ENCODE peak calls at places on chromosomes 7 and 10, in four cellular contexts. Q is tibial artery; K is CD4-positive, alpha-beta memory T cell; P is body of pancreas. O is an unnamed sample. For H3K27me3, the result is how much of the 10 kb centered on the place peaks cover.

GRCh38 chr10:51910189-51910588 is 210.8 kb upstream of the CSTF2T start:
- DNase-seq in Q (no peak), K (no peak), P (no peak), O (no peak)

GRCh38 chr10:83919187-83919586 is 220.1 kb upstream of the GHITM start:
- DNase-seq in Q (no peak), K (no peak), P (no peak), O (no peak)

GRCh38 chr10:122504551-122504950 is 43.2 kb downstream of the HTRA1 start:
- DNase-seq in Q (peak), K (no peak), P (peak), O (peak)

GRCh38 chr7:107971613-107972012 is 31.3 kb downstream of the LAMB1 start:
- DNase-seq in Q (peak), K (no peak), P (no peak), O (no peak)

GRCh38 chr7:2313450-2314208 is 612 bp downstream of the SNX8 start:
- DNase-seq in Q (peak), K (no peak), P (no peak), O (peak)

GRCh38 chr7:83819911-83820310 is 171.0 kb upstream of the SEMA3E start:
- DNase-seq in Q (no peak), K (no peak), P (no peak), O (no peak)

GRCh38 chr10:7121154-7121797 is 289.6 kb downstream of the SFMBT2 start:
- DNase-seq in Q (peak), K (peak), P (no peak), O (peak)

GRCh38 chr7:90007831-90008230 is 146.4 kb upstream of the STEAP1 start:
- DNase-seq in Q (no peak), K (no peak), P (no peak), O (no peak)

GRCh38 chr10:62018141-62018911 is 116.8 kb downstream of the ARID5B start:
- DNase-seq in Q (no peak), K (no peak), P (peak), O (no peak)

GRCh38 chr7:55237156-55237721 is 127.9 kb upstream of the LANCL2 start:
- DNase-seq in Q (no peak), K (no peak), P (no peak), O (no peak)

GRCh38 chr10:88999629-89000028 is 9.0 kb downstream of the FAS start:
- DNase-seq in Q (no peak), K (no peak), P (no peak), O (no peak)

GRCh38 chr10:72075184-72076115 is 12.9 kb downstream of the SPOCK2 start:
- DNase-seq in Q (no peak), K (no peak), P (no peak), O (no peak)

DNA sequence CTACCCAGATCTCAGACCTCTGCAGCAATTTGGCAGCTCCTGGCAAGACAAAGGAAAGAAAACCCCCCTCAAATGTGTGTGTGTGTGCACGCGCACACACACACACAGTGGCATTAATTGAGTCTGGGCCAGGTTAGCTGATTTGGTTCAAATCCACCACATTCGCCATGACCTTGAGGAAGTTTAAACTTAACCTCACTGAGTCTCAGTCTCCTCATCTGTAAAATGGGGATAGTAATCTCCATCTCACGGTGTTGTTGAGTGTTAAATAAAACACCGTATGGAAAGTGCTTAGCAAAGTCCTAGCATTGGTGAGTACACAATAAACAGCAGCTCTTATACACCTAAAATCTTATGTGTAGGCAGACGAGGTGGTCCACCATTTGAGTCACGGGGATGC is 4.9 kb downstream of the LOXL4 start:
- DNase-seq in Q (no peak), K (no peak), P (no peak), O (no peak)
- H3K4me3 ChIP-seq in Q (no peak), K (no peak), P (no peak), O (no peak)

DNA sequence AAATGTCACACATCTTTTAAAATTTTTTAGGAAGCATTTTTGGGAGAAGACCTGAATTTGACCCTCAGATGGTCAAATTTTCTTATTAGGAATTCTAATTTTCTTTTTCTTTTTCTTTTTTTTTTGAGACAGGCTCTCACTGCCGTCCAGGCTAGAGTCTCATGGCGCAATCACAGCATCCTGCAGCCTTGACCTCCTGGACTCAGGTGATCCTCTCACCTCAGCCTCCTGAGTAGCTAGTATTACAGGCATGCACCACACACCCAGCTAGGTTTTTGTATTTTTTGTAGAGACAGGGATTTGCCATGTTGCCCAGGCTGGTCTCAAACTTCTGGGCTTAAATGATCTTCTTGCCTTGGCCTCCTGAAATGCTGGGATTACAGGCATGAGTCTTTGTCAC is 65.4 kb downstream of the AKAP9 start:
- DNase-seq in Q (no peak), K (no peak), P (no peak), O (no peak)
- H3K27ac ChIP-seq in Q (no peak), K (no peak), P (no peak), O (no peak)

DNA sequence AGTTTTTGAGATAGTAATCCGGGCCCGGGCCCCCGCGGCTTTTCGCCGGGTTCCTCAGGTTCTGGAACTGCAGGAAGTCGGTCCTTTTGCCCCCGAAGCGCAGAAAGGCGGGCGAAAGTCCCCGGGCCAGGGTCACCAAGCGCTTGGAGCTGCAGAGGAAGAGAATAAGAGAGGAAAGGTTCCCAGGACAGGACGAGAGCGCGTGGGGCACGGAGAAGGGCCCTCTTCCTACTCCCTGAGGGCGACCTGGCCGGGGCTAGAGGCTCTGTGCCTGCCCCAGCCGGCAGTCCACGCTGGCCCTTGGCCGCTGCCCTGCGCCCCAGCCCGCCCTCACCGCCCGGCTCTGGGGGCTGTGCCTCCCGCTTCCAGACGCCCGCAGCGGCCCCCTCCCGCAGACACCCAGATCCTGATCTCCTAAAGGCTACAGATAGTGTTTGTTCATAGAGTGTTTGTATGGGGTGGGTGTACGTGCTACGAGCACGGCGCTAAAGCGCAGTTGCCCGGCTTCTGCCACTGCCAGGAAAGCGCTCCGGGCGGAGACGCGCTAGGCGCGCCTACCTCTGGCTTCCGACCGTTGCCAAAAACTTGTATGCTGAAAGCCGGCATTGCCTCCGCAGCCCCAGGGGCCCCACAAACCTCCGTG is 3.2 kb downstream of the HPSE2 start:
- DNase-seq in Q (no peak), K (no peak), P (no peak), O (no peak)
- H3K27me3 ChIP-seq in Q (under half), K (under half), P (under half), O (under half)

GRCh38 chr10:23139677-23140076 is 44.3 kb downstream of the MSRB2 start:
- DNase-seq in Q (no peak), K (no peak), P (no peak), O (no peak)
- H3K4me3 ChIP-seq in Q (no peak), K (no peak), P (no peak), O (no peak)

GRCh38 chr7:47195641-47196040 is 386.3 kb downstream of the TNS3 start:
- DNase-seq in Q (no peak), K (no peak), P (no peak), O (no peak)

GRCh38 chr7:47196106-47196630 is 385.7 kb downstream of the TNS3 start:
- DNase-seq in Q (no peak), K (no peak), P (no peak), O (no peak)

GRCh38 chr7:47191876-47192291 is 390.0 kb downstream of the TNS3 start:
- DNase-seq in Q (no peak), K (no peak), P (no peak), O (peak)

GRCh38 chr7:47193003-47193402 is 388.9 kb downstream of the TNS3 start:
- DNase-seq in Q (no peak), K (no peak), P (no peak), O (no peak)

DNA sequence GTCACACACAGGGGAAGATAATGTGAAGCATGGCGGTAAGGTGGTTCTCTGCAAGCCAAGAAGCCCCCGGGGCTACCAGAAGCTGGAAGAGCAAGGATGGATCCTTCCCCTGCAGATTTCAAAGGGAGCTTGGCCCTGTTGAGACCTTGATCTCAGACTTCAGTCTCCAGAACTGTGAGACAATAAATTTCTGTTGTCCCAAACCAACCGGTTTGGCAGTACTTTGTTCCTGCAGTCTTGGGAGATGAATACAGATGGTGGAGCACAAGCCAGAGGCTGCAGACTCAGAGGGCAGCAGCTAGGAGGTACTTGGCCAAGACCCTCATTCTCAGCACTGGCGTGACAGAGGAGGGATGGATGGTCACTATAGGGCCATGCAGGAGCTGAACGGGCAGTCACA is 387.4 kb downstream of the TNS3 start:
- DNase-seq in Q (no peak), K (no peak), P (no peak), O (no peak)
- H3K27ac ChIP-seq in Q (no peak), K (no peak), P (no peak), O (no peak)

DNA sequence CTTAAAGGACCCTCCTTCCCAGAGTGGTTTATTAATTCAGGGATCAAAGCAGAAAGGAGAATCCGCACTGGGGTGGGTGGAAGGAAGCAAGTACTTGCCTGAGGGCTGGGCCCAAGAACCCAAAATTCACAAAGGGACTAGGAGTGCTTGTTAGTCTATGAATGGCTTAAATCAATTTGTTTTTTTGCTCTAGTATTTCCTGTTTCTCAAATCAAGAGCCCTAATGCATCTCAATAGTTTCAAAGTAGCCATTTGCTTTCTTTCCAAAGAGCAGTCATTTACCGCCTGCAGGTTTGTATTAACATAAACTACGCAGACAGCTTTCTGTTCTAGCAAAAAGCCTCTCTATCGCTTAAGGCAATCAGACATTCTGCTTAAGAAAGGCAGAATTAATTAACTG is 44.2 kb upstream of the SLC35G1 start:
- DNase-seq in Q (no peak), K (no peak), P (no peak), O (no peak)
- H3K27me3 ChIP-seq in Q (under half), K (under half), P (under half), O (under half)

GRCh38 chr10:101670635-101671034 is 24.3 kb downstream of the FBXW4 start:
- DNase-seq in Q (no peak), K (no peak), P (no peak), O (no peak)

GRCh38 chr10:101666025-101666424 is 28.9 kb downstream of the FBXW4 start:
- DNase-seq in Q (no peak), K (no peak), P (no peak), O (no peak)

GRCh38 chr10:101668566-101668965 is 26.4 kb downstream of the FBXW4 start:
- DNase-seq in Q (no peak), K (no peak), P (no peak), O (no peak)

GRCh38 chr10:101671453-101671852 is 23.5 kb downstream of the FBXW4 start:
- DNase-seq in Q (no peak), K (no peak), P (no peak), O (no peak)

DNA sequence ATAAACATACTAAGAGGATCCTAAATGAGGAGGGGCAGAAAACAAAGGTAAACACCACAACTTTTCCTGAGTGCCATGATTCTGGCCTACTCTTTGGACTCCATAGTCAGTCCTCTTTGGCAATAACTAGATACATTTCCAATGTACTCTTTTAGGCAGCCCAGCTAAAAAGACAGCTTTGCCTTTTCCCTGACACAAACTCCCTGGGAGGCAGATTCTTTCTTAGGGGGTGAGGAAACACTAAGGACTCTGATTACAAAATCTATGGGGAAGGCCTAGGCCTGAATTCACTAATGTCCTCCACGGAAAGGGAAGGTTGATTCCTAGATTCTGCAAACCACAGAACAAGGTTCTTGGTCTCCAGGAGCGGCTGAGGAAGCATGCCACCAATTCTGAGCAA is 25.8 kb downstream of the FBXW4 start:
- DNase-seq in Q (no peak), K (no peak), P (no peak), O (no peak)
- H3K4me3 ChIP-seq in Q (no peak), K (no peak), P (no peak), O (no peak)

GRCh38 chr10:29756476-29756875 is 121.7 kb upstream of the SVIL start:
- DNase-seq in Q (no peak), K (no peak), P (no peak), O (no peak)
- H3K27ac ChIP-seq in Q (no peak), K (no peak), P (no peak), O (no peak)